ENCODE peak calls at places on chromosome 15, in five cellular contexts. N, U, Y, H and D are unnamed samples.
A peak's percentile ranks its signal among the peaks of the same experiment; 100 is the strongest.

GRCh38 chr15:48059786-48060185 is 61.0 kb upstream of the SLC24A5 start:
- DNase-seq in Y (peak; percentile 27), U (no peak), H (peak; percentile 29), N (no peak), D (no peak)

GRCh38 chr15:36428102-36428845 is 151.2 kb upstream of the CDIN1 start:
- DNase-seq in N (no peak), U (peak; percentile 91), H (peak; percentile 97), Y (no peak), D (no peak)

GRCh38 chr15:58649175-58649574 is 100.3 kb downstream of the ADAM10 start:
- DNase-seq in H (no peak), U (no peak), Y (no peak), N (no peak), D (no peak)

GRCh38 chr15:85380860-85381535 is 595 bp downstream of the AKAP13 start:
- DNase-seq in Y (peak; percentile 59), U (peak; percentile 54), N (peak; percentile 92), H (peak; percentile 44), D (peak; percentile 68)

GRCh38 chr15:64686130-64686735 is 89.2 kb downstream of the RBPMS2 start:
- DNase-seq in N (peak; percentile 65), Y (no peak), U (peak; percentile 60), H (peak; percentile 73), D (peak; percentile 80)

GRCh38 chr15:26179906-26180305 is 316.8 kb upstream of the ATP10A start:
- DNase-seq in N (peak; percentile 77), U (no peak), Y (peak; percentile 20), H (no peak), D (peak; percentile 15)

GRCh38 chr15:45391746-45392711 is 13.7 kb upstream of the GATM start:
- DNase-seq in N (no peak), U (no peak), H (no peak), Y (no peak), D (no peak)

GRCh38 chr15:86892774-86893449 is 813.2 kb downstream of the AGBL1 start:
- DNase-seq in U (no peak), H (peak; percentile 0), Y (no peak), N (no peak), D (no peak)

GRCh38 chr15:69893863-69894262 is 203.9 kb downstream of the TLE3 start:
- DNase-seq in Y (peak; percentile 42), H (peak; percentile 85), U (no peak), N (peak; percentile 59), D (no peak)

GRCh38 chr15:79166311-79166955 is 75.9 kb upstream of the RASGRF1 start:
- DNase-seq in Y (no peak), N (no peak), U (no peak), H (no peak), D (no peak)

GRCh38 chr15:58873267-58873666 is 60.2 kb downstream of the SLTM start:
- DNase-seq in H (peak; percentile 65), N (no peak), U (no peak), Y (no peak), D (no peak)

GRCh38 chr15:85289677-85290365 is 90.6 kb upstream of the AKAP13 start:
- DNase-seq in Y (peak; percentile 42), U (peak; percentile 46), H (peak; percentile 66), N (peak; percentile 77), D (peak; percentile 53)

GRCh38 chr15:64636101-64636500 is 139.3 kb downstream of the RBPMS2 start:
- DNase-seq in N (no peak), U (peak; percentile 12), Y (no peak), H (peak; percentile 57), D (no peak)

GRCh38 chr15:57236561-57237281 is 139.6 kb upstream of the CGNL1 start:
- DNase-seq in U (no peak), N (no peak), Y (no peak), H (no peak), D (peak; percentile 27)

GRCh38 chr15:80777137-80777536 is 2.0 kb upstream of the CEMIP start:
- DNase-seq in H (peak; percentile 95), U (peak; percentile 42), N (no peak), Y (no peak), D (peak; percentile 64)

GRCh38 chr15:80179025-80179759 is 26.4 kb downstream of the FAH start:
- DNase-seq in Y (no peak), N (no peak), H (peak; percentile 73), U (peak; percentile 91), D (no peak)

GRCh38 chr15:64151727-64152506 is at the start of gene SNX22:
- DNase-seq in Y (no peak), H (no peak), U (peak; percentile 6), N (peak; percentile 85), D (peak; percentile 71)

GRCh38 chr15:59405079-59405478 is 32.4 kb upstream of the MYO1E start:
- DNase-seq in Y (no peak), N (no peak), H (no peak), U (no peak), D (no peak)

GRCh38 chr15:63043391-63044076 is 987 bp downstream of the TPM1 start:
- DNase-seq in Y (peak; percentile 34), U (peak; percentile 48), H (no peak), N (peak; percentile 60), D (peak; percentile 47)

GRCh38 chr15:47727676-47728075 is 10.4 kb downstream of the SEMA6D start:
- DNase-seq in H (no peak), N (no peak), U (no peak), Y (no peak), D (peak; percentile 62)

GRCh38 chr15:76996526-76997401 is 1.8 kb downstream of the PSTPIP1 start:
- DNase-seq in H (peak; percentile 57), N (no peak), Y (peak; percentile 39), U (peak; percentile 60), D (no peak)

GRCh38 chr15:25971053-25971452 is 107.9 kb upstream of the ATP10A start:
- DNase-seq in Y (no peak), U (no peak), N (no peak), H (no peak), D (no peak)

GRCh38 chr15:42921049-42921731 is 612 bp upstream of the TTBK2 start:
- DNase-seq in H (peak; percentile 44), N (peak; percentile 27), Y (no peak), U (peak; percentile 45), D (peak; percentile 48)

GRCh38 chr15:73922186-73923151 is 3.8 kb upstream of the LOXL1 start:
- DNase-seq in N (peak; percentile 93), Y (peak; percentile 30), H (peak; percentile 92), U (no peak), D (peak; percentile 92)

GRCh38 chr15:85673326-85673725 is 121.4 kb downstream of the KLHL25 start:
- DNase-seq in H (no peak), N (no peak), Y (no peak), U (no peak), D (no peak)

GRCh38 chr15:100973351-100974034 is 54.3 kb downstream of the LRRK1 start:
- DNase-seq in H (peak; percentile 10), N (peak; percentile 90), U (peak; percentile 15), Y (no peak), D (no peak)

GRCh38 chr15:64095431-64095794 is 369 bp upstream of the SNX1 start:
- DNase-seq in Y (no peak), N (no peak), H (no peak), U (no peak), D (no peak)

GRCh38 chr15:94252223-94252766 is 20.9 kb downstream of the MCTP2 start:
- DNase-seq in U (no peak), N (no peak), Y (no peak), H (no peak), D (no peak)

GRCh38 chr15:78130466-78131294 is 565 bp downstream of the CIB2 start:
- DNase-seq in U (no peak), H (no peak), Y (no peak), N (peak; percentile 71), D (peak; percentile 38)

GRCh38 chr15:66740802-66741201 is 38.8 kb downstream of the SMAD6 start:
- DNase-seq in U (peak; percentile 49), N (no peak), Y (peak; percentile 55), H (peak; percentile 58), D (no peak)

GRCh38 chr15:66739287-66739686 is 37.3 kb downstream of the SMAD6 start:
- DNase-seq in U (no peak), H (no peak), Y (no peak), N (no peak), D (no peak)

GRCh38 chr15:66738116-66738515 is 36.1 kb downstream of the SMAD6 start:
- DNase-seq in H (no peak), U (no peak), Y (no peak), N (no peak), D (no peak)

GRCh38 chr15:66737243-66738010 is 35.4 kb downstream of the SMAD6 start:
- DNase-seq in H (no peak), N (no peak), Y (no peak), U (no peak), D (no peak)

GRCh38 chr15:66738595-66738994 is 36.6 kb downstream of the SMAD6 start:
- DNase-seq in Y (no peak), N (no peak), U (no peak), H (no peak), D (no peak)
- H3K36me3 ChIP-seq in Y (no peaks in the 10 kb centered on the region), N (no peaks in the 10 kb centered on the region), U (no peaks in the 10 kb centered on the region), H (peaks cover 9% of the 10 kb centered on the region), D (no peaks in the 10 kb centered on the region)

GRCh38 chr15:61893146-61893545 is 167.1 kb downstream of the VPS13C start:
- DNase-seq in U (no peak), N (no peak), Y (no peak), H (no peak), D (no peak)
- H3K36me3 ChIP-seq in U (peaks cover 1% of the 10 kb centered on the region), N (no peaks in the 10 kb centered on the region), Y (peaks cover 86% of the 10 kb centered on the region), H (no peaks in the 10 kb centered on the region), D (no peaks in the 10 kb centered on the region)

DNA sequence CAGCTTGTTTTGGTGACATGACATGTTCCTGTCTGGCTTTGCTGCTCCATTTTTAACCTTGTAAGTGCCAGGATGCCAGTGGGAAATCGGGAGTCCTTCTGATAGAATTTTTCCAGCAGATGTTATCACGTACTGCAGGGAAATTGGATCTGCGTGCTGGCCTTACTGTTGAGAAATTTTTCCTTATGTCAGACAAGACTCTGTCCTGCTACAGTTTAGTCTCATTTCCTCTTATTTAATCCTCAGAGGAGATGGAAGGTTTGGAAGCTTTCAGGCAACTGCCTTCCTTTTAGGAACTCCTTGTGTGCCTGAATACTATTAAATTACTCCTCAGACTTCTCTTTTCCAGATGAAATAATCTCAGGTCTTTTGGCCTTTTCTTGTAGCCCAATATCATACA is 80.5 kb downstream of the PGPEP1L start:
- DNase-seq in U (peak; percentile 30), N (no peak), Y (no peak), H (peak; percentile 18), D (no peak)
- H3K36me3 ChIP-seq in U (peaks cover 14% of the 10 kb centered on the region), N (peaks cover 38% of the 10 kb centered on the region), Y (peaks cover 82% of the 10 kb centered on the region), H (peaks cover 35% of the 10 kb centered on the region), D (peaks cover 32% of the 10 kb centered on the region)

GRCh38 chr15:38299216-38299615 is 46.6 kb downstream of the SPRED1 start:
- DNase-seq in N (no peak), Y (no peak), H (peak; percentile 55), U (no peak), D (no peak)

GRCh38 chr15:38297623-38298388 is 45.2 kb downstream of the SPRED1 start:
- DNase-seq in Y (no peak), H (no peak), N (no peak), U (no peak), D (no peak)

GRCh38 chr15:38304486-38304885 is 51.9 kb downstream of the SPRED1 start:
- DNase-seq in N (no peak), H (no peak), Y (no peak), U (no peak), D (no peak)

DNA sequence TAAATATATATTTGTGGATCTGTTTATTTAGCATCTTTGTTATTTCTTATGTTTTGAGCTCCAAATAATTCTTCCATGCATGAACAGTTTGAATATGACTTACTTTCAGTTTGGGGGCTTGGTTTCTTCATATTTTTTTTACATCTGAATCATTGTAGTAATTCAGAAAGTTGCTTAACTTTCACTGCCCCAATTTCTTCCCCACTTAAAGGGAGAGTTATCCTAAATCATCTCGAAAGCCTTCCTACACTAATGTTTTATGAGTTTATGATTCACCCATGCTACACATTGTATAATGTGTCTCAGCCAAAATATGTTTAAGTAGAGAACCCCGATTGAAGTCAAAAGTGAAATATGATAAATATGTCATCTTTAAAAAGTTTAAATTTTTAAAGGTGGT is 47.8 kb downstream of the SPRED1 start:
- DNase-seq in U (no peak), H (peak; percentile 51), Y (no peak), N (no peak), D (no peak)
- H3K36me3 ChIP-seq in U (no peaks in the 10 kb centered on the region), H (no peaks in the 10 kb centered on the region), Y (no peaks in the 10 kb centered on the region), N (no peaks in the 10 kb centered on the region), D (no peaks in the 10 kb centered on the region)